ENCODE peak calls at places on chromosomes 13 and 19, in nine cellular contexts. Q, S, H, B, T, L, V, R and P are unnamed samples.

GRCh38 chr13:65461590-65461989 is 1768.5 kb downstream of the PCDH9 start:
- DNase-seq in Q (no peak), S (no peak), H (no peak), B (no peak), T (peak; percentile 30), L (peak; percentile 3), V (no peak), R (peak; percentile 30), P (no peak)

GRCh38 chr13:90230311-90230710 is 1117.2 kb upstream of the MIR17HG start:
- DNase-seq in Q (no peak), S (no peak), H (no peak), B (no peak), T (no peak), L (no peak), V (no peak), R (no peak), P (no peak)

GRCh38 chr19:45253396-45254027 is 2.4 kb downstream of the MARK4 start:
- DNase-seq in Q (no peak), S (no peak), H (no peak), B (no peak), T (no peak), L (peak; percentile 66), V (no peak), R (no peak), P (no peak)

GRCh38 chr13:80408270-80408669 is 67.3 kb upstream of the SPRY2 start:
- DNase-seq in Q (no peak), S (no peak), H (no peak), B (no peak), T (no peak), L (no peak), V (no peak), R (no peak), P (no peak)

GRCh38 chr19:48325265-48325910 is at the start of gene EMP3:
- DNase-seq in Q (peak; percentile 73), S (peak; percentile 75), H (peak; percentile 14), B (peak; percentile 71), T (peak; percentile 70), L (peak; percentile 97), V (peak; percentile 34), R (peak; percentile 68), P (no peak)

GRCh38 chr13:40236566-40237168 is 429.8 kb downstream of the FOXO1 start:
- DNase-seq in Q (no peak), S (no peak), H (no peak), B (no peak), T (no peak), L (peak; percentile 83), V (no peak), R (no peak), P (no peak)

GRCh38 chr19:17719730-17720486 is 628 bp downstream of the MAP1S start:
- DNase-seq in Q (no peak), S (no peak), H (no peak), B (peak; percentile 18), T (no peak), L (no peak), V (no peak), R (no peak), P (no peak)

GRCh38 chr13:26600345-26600761 is 42.9 kb downstream of the WASF3 start:
- DNase-seq in Q (no peak), S (no peak), H (no peak), B (no peak), T (no peak), L (peak; percentile 71), V (no peak), R (no peak), P (no peak)

GRCh38 chr19:3986260-3987041 is 1.2 kb upstream of the EEF2 start:
- DNase-seq in Q (no peak), S (peak; percentile 63), H (peak; percentile 41), B (peak; percentile 58), T (peak; percentile 53), L (peak; percentile 87), V (no peak), R (peak; percentile 33), P (peak; percentile 70)

GRCh38 chr13:110592670-110593069 is 22.7 kb upstream of the NAXD start:
- DNase-seq in Q (no peak), S (no peak), H (no peak), B (no peak), T (no peak), L (no peak), V (no peak), R (no peak), P (no peak)

GRCh38 chr13:112204881-112205327 is 138.0 kb downstream of the SOX1 start:
- DNase-seq in Q (no peak), S (no peak), H (no peak), B (no peak), T (no peak), L (no peak), V (peak; percentile 47), R (no peak), P (no peak)

GRCh38 chr19:17703823-17704463 is 15.3 kb upstream of the MAP1S start:
- DNase-seq in Q (peak; percentile 77), S (no peak), H (peak; percentile 25), B (peak; percentile 52), T (no peak), L (peak; percentile 36), V (peak; percentile 67), R (peak; percentile 61), P (no peak)

GRCh38 chr19:46147166-46147740 is 785 bp upstream of the IGFL2 start:
- DNase-seq in Q (no peak), S (no peak), H (no peak), B (no peak), T (no peak), L (no peak), V (no peak), R (no peak), P (no peak)

GRCh38 chr13:31631071-31631470 is 108.3 kb upstream of the RXFP2 start:
- DNase-seq in Q (no peak), S (no peak), H (no peak), B (no peak), T (no peak), L (peak; percentile 39), V (no peak), R (no peak), P (no peak)

GRCh38 chr13:100668408-100668807 is 6.2 kb downstream of the TMTC4 start:
- DNase-seq in Q (no peak), S (peak; percentile 21), H (no peak), B (no peak), T (no peak), L (peak; percentile 60), V (no peak), R (no peak), P (no peak)

GRCh38 chr13:106455777-106456176 is 79.7 kb downstream of the EFNB2 start:
- DNase-seq in Q (no peak), S (no peak), H (no peak), B (no peak), T (no peak), L (peak; percentile 51), V (no peak), R (no peak), P (no peak)

GRCh38 chr19:35404879-35405622 is 34.2 kb downstream of the GPR42 start:
- DNase-seq in Q (peak; percentile 55), S (no peak), H (no peak), B (peak; percentile 42), T (peak; percentile 47), L (peak; percentile 73), V (no peak), R (no peak), P (no peak)

GRCh38 chr13:52765991-52766390 is 26.4 kb upstream of the CNMD start:
- DNase-seq in Q (no peak), S (no peak), H (no peak), B (no peak), T (no peak), L (no peak), V (no peak), R (no peak), P (no peak)

GRCh38 chr19:44648536-44649370 is 5.0 kb downstream of the PVR start:
- DNase-seq in Q (no peak), S (peak; percentile 33), H (no peak), B (no peak), T (no peak), L (peak; percentile 36), V (no peak), R (no peak), P (no peak)

GRCh38 chr19:54928299-54928698 is 19.0 kb downstream of the NLRP7 start:
- DNase-seq in Q (no peak), S (no peak), H (no peak), B (no peak), T (no peak), L (no peak), V (no peak), R (no peak), P (no peak)

GRCh38 chr19:38551450-38551813 is 66.3 kb downstream of the MAP4K1 start:
- DNase-seq in Q (peak; percentile 54), S (no peak), H (no peak), B (peak; percentile 17), T (no peak), L (no peak), V (no peak), R (no peak), P (no peak)

GRCh38 chr13:45595968-45596367 is 19.6 kb downstream of the ERICH6B start:
- DNase-seq in Q (no peak), S (no peak), H (no peak), B (no peak), T (no peak), L (peak; percentile 28), V (no peak), R (no peak), P (no peak)

GRCh38 chr19:57708641-57709354 is at the start of gene ZNF154:
- DNase-seq in Q (no peak), S (no peak), H (peak; percentile 61), B (peak; percentile 68), T (peak; percentile 33), L (peak; percentile 84), V (peak; percentile 71), R (no peak), P (peak; percentile 72)

GRCh38 chr13:21203132-21203531 is 26.7 kb downstream of the MRPL57 start:
- DNase-seq in Q (no peak), S (no peak), H (no peak), B (no peak), T (no peak), L (peak; percentile 20), V (no peak), R (no peak), P (no peak)

GRCh38 chr13:111399334-111399733 is 78.9 kb downstream of the TEX29 start:
- DNase-seq in Q (no peak), S (no peak), H (no peak), B (no peak), T (no peak), L (no peak), V (no peak), R (no peak), P (no peak)

GRCh38 chr13:113848020-113848419 is 15.9 kb downstream of the GAS6 start:
- DNase-seq in Q (no peak), S (no peak), H (no peak), B (no peak), T (no peak), L (no peak), V (no peak), R (no peak), P (no peak)

GRCh38 chr19:33290956-33291622 is 11.2 kb downstream of the CEBPA start:
- DNase-seq in Q (no peak), S (peak; percentile 4), H (no peak), B (no peak), T (no peak), L (no peak), V (no peak), R (no peak), P (no peak)

GRCh38 chr13:80716610-80717081 is 375.7 kb upstream of the SPRY2 start:
- DNase-seq in Q (no peak), S (peak; percentile 6), H (no peak), B (no peak), T (no peak), L (no peak), V (no peak), R (peak; percentile 26), P (no peak)

GRCh38 chr13:52195052-52195837 is 35.8 kb upstream of the NEK3 start:
- DNase-seq in Q (peak; percentile 39), S (no peak), H (peak; percentile 33), B (peak; percentile 63), T (peak; percentile 48), L (peak; percentile 90), V (peak; percentile 12), R (no peak), P (no peak)

GRCh38 chr13:29887030-29887557 is 36.7 kb upstream of the UBL3 start:
- DNase-seq in Q (no peak), S (no peak), H (no peak), B (no peak), T (no peak), L (no peak), V (no peak), R (no peak), P (no peak)

GRCh38 chr19:3780786-3781304 is 5.3 kb downstream of the MATK start:
- DNase-seq in Q (no peak), S (no peak), H (no peak), B (no peak), T (no peak), L (no peak), V (no peak), R (no peak), P (no peak)